ENCODE peak calls at places on chromosomes 7 and 10, in nine cellular contexts. One of them, this sample, is unnamed.

GRCh38 chr7:66443946-66444345 is 184.7 kb upstream of the KCTD7 start:
- DNase-seq in pancreas: no peak
- DNase-seq in psoas muscle: no peak
- DNase-seq in colonic mucosa: no peak
- DNase-seq in substantia nigra: no peak
- DNase-seq in fibroblast of lung: no peak
- DNase-seq in mammary epithelial cell: no peak
- DNase-seq in MM.1S: no peak
- DNase-seq in right cardiac atrium: no peak
- DNase-seq in this sample: no peak

GRCh38 chr10:122253605-122254004 is 17.5 kb upstream of the BTBD16 start:
- DNase-seq in pancreas: no peak
- DNase-seq in psoas muscle: no peak
- DNase-seq in colonic mucosa: no peak
- DNase-seq in substantia nigra: no peak
- DNase-seq in fibroblast of lung: no peak
- DNase-seq in mammary epithelial cell: no peak
- DNase-seq in MM.1S: no peak
- DNase-seq in right cardiac atrium: no peak
- DNase-seq in this sample: no peak

GRCh38 chr7:115004121-115004520 is 82.2 kb downstream of the MDFIC start:
- DNase-seq in pancreas: no peak
- DNase-seq in psoas muscle: no peak
- DNase-seq in colonic mucosa: no peak
- DNase-seq in substantia nigra: no peak
- DNase-seq in fibroblast of lung: no peak
- DNase-seq in mammary epithelial cell: peak
- DNase-seq in MM.1S: no peak
- DNase-seq in right cardiac atrium: no peak
- DNase-seq in this sample: no peak

GRCh38 chr7:33904680-33905388 is 505 bp upstream of the BMPER start:
- DNase-seq in pancreas: peak
- DNase-seq in psoas muscle: peak
- DNase-seq in colonic mucosa: peak
- DNase-seq in substantia nigra: no peak
- DNase-seq in fibroblast of lung: peak
- DNase-seq in mammary epithelial cell: peak
- DNase-seq in MM.1S: peak
- DNase-seq in right cardiac atrium: peak
- DNase-seq in this sample: no peak

GRCh38 chr7:27873981-27874957 is 134.3 kb downstream of the TAX1BP1 start:
- DNase-seq in pancreas: peak
- DNase-seq in psoas muscle: peak
- DNase-seq in colonic mucosa: peak
- DNase-seq in substantia nigra: peak
- DNase-seq in fibroblast of lung: peak
- DNase-seq in mammary epithelial cell: peak
- DNase-seq in MM.1S: no peak
- DNase-seq in right cardiac atrium: peak
- DNase-seq in this sample: no peak

GRCh38 chr7:133081119-133081604 is 728 bp downstream of the CHCHD3 start:
- DNase-seq in pancreas: no peak
- DNase-seq in psoas muscle: peak
- DNase-seq in colonic mucosa: peak
- DNase-seq in substantia nigra: no peak
- DNase-seq in fibroblast of lung: no peak
- DNase-seq in mammary epithelial cell: peak
- DNase-seq in MM.1S: peak
- DNase-seq in right cardiac atrium: peak
- DNase-seq in this sample: no peak

GRCh38 chr7:75591467-75591866 is 99.3 kb downstream of the SPDYE5 start:
- DNase-seq in pancreas: no peak
- DNase-seq in psoas muscle: no peak
- DNase-seq in colonic mucosa: no peak
- DNase-seq in substantia nigra: no peak
- DNase-seq in fibroblast of lung: no peak
- DNase-seq in mammary epithelial cell: no peak
- DNase-seq in MM.1S: no peak
- DNase-seq in right cardiac atrium: no peak
- DNase-seq in this sample: no peak

GRCh38 chr7:132575987-132576722 is at the start of gene PLXNA4:
- DNase-seq in pancreas: peak
- DNase-seq in psoas muscle: no peak
- DNase-seq in colonic mucosa: no peak
- DNase-seq in substantia nigra: no peak
- DNase-seq in fibroblast of lung: peak
- DNase-seq in mammary epithelial cell: no peak
- DNase-seq in MM.1S: no peak
- DNase-seq in right cardiac atrium: peak
- DNase-seq in this sample: no peak

GRCh38 chr10:114343623-114344306 is 60.5 kb downstream of the AFAP1L2 start:
- DNase-seq in pancreas: no peak
- DNase-seq in psoas muscle: no peak
- DNase-seq in colonic mucosa: peak
- DNase-seq in substantia nigra: no peak
- DNase-seq in fibroblast of lung: no peak
- DNase-seq in mammary epithelial cell: no peak
- DNase-seq in MM.1S: no peak
- DNase-seq in right cardiac atrium: no peak
- DNase-seq in this sample: no peak

GRCh38 chr7:27547401-27547800 is 115.3 kb downstream of the HIBADH start:
- DNase-seq in pancreas: no peak
- DNase-seq in psoas muscle: no peak
- DNase-seq in colonic mucosa: no peak
- DNase-seq in substantia nigra: no peak
- DNase-seq in fibroblast of lung: no peak
- DNase-seq in mammary epithelial cell: no peak
- DNase-seq in MM.1S: no peak
- DNase-seq in right cardiac atrium: no peak
- DNase-seq in this sample: no peak

GRCh38 chr10:79604294-79604693 is 6.4 kb upstream of the SFTPA1 start:
- DNase-seq in pancreas: no peak
- DNase-seq in psoas muscle: no peak
- DNase-seq in colonic mucosa: no peak
- DNase-seq in substantia nigra: no peak
- DNase-seq in fibroblast of lung: no peak
- DNase-seq in mammary epithelial cell: no peak
- DNase-seq in MM.1S: no peak
- DNase-seq in right cardiac atrium: no peak
- DNase-seq in this sample: no peak

GRCh38 chr7:46781901-46782439 is 799.9 kb downstream of the TNS3 start:
- DNase-seq in pancreas: no peak
- DNase-seq in psoas muscle: no peak
- DNase-seq in colonic mucosa: no peak
- DNase-seq in substantia nigra: no peak
- DNase-seq in fibroblast of lung: no peak
- DNase-seq in mammary epithelial cell: no peak
- DNase-seq in MM.1S: no peak
- DNase-seq in right cardiac atrium: no peak
- DNase-seq in this sample: no peak

GRCh38 chr10:20233423-20233822 is 417.2 kb downstream of the PLXDC2 start:
- DNase-seq in pancreas: no peak
- DNase-seq in psoas muscle: no peak
- DNase-seq in colonic mucosa: no peak
- DNase-seq in substantia nigra: no peak
- DNase-seq in fibroblast of lung: no peak
- DNase-seq in mammary epithelial cell: no peak
- DNase-seq in MM.1S: no peak
- DNase-seq in right cardiac atrium: no peak
- DNase-seq in this sample: no peak

DNA sequence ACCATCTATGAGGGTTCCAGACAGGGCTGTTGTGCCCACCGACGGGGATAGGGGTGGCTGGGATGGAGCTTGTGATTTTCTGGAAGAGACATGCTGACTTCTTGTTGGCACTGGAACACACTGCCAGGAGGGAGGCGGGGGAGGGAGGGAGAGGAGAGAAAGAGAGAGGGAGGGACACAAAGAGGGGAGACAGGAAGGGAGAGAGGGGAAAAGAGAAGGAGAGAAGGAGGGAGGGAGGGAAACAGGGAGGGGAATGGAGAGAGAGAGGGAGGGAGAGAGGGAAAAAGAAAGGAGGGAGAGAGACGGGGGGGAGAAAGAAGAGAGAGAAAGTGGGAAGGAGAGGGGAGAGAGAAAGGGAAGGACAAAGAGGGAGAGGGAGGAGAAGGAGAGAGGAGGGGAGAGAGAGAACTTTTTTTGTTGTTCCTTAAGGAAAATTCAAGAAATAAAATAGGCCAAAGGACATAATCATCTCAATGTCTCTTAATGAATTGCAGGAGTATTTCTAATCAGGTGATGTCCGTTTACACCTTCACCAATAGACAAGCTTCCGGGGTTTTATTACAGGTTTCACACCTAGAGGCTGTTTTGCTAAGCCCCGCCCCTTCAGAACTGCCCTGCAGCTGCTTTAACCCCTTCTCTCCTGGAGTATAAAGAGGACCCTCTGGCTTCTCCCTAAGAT is 82.2 kb upstream of the GTF2IRD1 start:
- DNase-seq in pancreas: no peak
- DNase-seq in psoas muscle: no peak
- DNase-seq in colonic mucosa: peak
- DNase-seq in substantia nigra: no peak
- DNase-seq in fibroblast of lung: peak
- DNase-seq in mammary epithelial cell: no peak
- DNase-seq in MM.1S: peak
- DNase-seq in right cardiac atrium: no peak
- DNase-seq in this sample: no peak
- H3K27ac ChIP-seq in pancreas: peak
- H3K27ac ChIP-seq in psoas muscle: no peak
- H3K27ac ChIP-seq in colonic mucosa: peak
- H3K27ac ChIP-seq in substantia nigra: peak
- H3K27ac ChIP-seq in fibroblast of lung: no peak
- H3K27ac ChIP-seq in mammary epithelial cell: no peak
- H3K27ac ChIP-seq in MM.1S: no peak
- H3K27ac ChIP-seq in right cardiac atrium: no peak
- H3K27ac ChIP-seq in this sample: no peak

GRCh38 chr10:107970512-107970911 is 806.0 kb upstream of the SORCS1 start:
- DNase-seq in pancreas: no peak
- DNase-seq in psoas muscle: no peak
- DNase-seq in colonic mucosa: no peak
- DNase-seq in substantia nigra: no peak
- DNase-seq in fibroblast of lung: no peak
- DNase-seq in mammary epithelial cell: no peak
- DNase-seq in MM.1S: no peak
- DNase-seq in right cardiac atrium: no peak
- DNase-seq in this sample: no peak
- H3K27ac ChIP-seq in pancreas: no peak
- H3K27ac ChIP-seq in psoas muscle: no peak
- H3K27ac ChIP-seq in colonic mucosa: no peak
- H3K27ac ChIP-seq in substantia nigra: no peak
- H3K27ac ChIP-seq in fibroblast of lung: no peak
- H3K27ac ChIP-seq in mammary epithelial cell: peak
- H3K27ac ChIP-seq in MM.1S: no peak
- H3K27ac ChIP-seq in right cardiac atrium: no peak
- H3K27ac ChIP-seq in this sample: no peak

GRCh38 chr10:3535001-3535400 is 250.0 kb downstream of the KLF6 start:
- DNase-seq in pancreas: no peak
- DNase-seq in psoas muscle: no peak
- DNase-seq in colonic mucosa: no peak
- DNase-seq in substantia nigra: no peak
- DNase-seq in fibroblast of lung: no peak
- DNase-seq in mammary epithelial cell: no peak
- DNase-seq in MM.1S: no peak
- DNase-seq in right cardiac atrium: no peak
- DNase-seq in this sample: no peak

GRCh38 chr10:3539696-3540383 is 245.2 kb downstream of the KLF6 start:
- DNase-seq in pancreas: no peak
- DNase-seq in psoas muscle: no peak
- DNase-seq in colonic mucosa: no peak
- DNase-seq in substantia nigra: no peak
- DNase-seq in fibroblast of lung: no peak
- DNase-seq in mammary epithelial cell: no peak
- DNase-seq in MM.1S: no peak
- DNase-seq in right cardiac atrium: no peak
- DNase-seq in this sample: no peak

GRCh38 chr10:3537518-3537917 is 247.5 kb downstream of the KLF6 start:
- DNase-seq in pancreas: no peak
- DNase-seq in psoas muscle: no peak
- DNase-seq in colonic mucosa: no peak
- DNase-seq in substantia nigra: no peak
- DNase-seq in fibroblast of lung: no peak
- DNase-seq in mammary epithelial cell: no peak
- DNase-seq in MM.1S: no peak
- DNase-seq in right cardiac atrium: no peak
- DNase-seq in this sample: no peak

GRCh38 chr10:3538850-3539531 is 246.0 kb downstream of the KLF6 start:
- DNase-seq in pancreas: no peak
- DNase-seq in psoas muscle: peak
- DNase-seq in colonic mucosa: no peak
- DNase-seq in substantia nigra: no peak
- DNase-seq in fibroblast of lung: peak
- DNase-seq in mammary epithelial cell: peak
- DNase-seq in MM.1S: no peak
- DNase-seq in right cardiac atrium: peak
- DNase-seq in this sample: no peak

GRCh38 chr10:3538291-3538849 is 246.6 kb downstream of the KLF6 start:
- DNase-seq in pancreas: no peak
- DNase-seq in psoas muscle: no peak
- DNase-seq in colonic mucosa: no peak
- DNase-seq in substantia nigra: no peak
- DNase-seq in fibroblast of lung: no peak
- DNase-seq in mammary epithelial cell: no peak
- DNase-seq in MM.1S: no peak
- DNase-seq in right cardiac atrium: no peak
- DNase-seq in this sample: no peak
- H3K27ac ChIP-seq in pancreas: no peak
- H3K27ac ChIP-seq in psoas muscle: peak
- H3K27ac ChIP-seq in colonic mucosa: peak
- H3K27ac ChIP-seq in substantia nigra: no peak
- H3K27ac ChIP-seq in fibroblast of lung: peak
- H3K27ac ChIP-seq in mammary epithelial cell: no peak
- H3K27ac ChIP-seq in MM.1S: no peak
- H3K27ac ChIP-seq in right cardiac atrium: no peak
- H3K27ac ChIP-seq in this sample: no peak

GRCh38 chr10:63641799-63642198 is 120.6 kb downstream of the REEP3 start:
- DNase-seq in pancreas: no peak
- DNase-seq in psoas muscle: no peak
- DNase-seq in colonic mucosa: no peak
- DNase-seq in substantia nigra: no peak
- DNase-seq in fibroblast of lung: no peak
- DNase-seq in mammary epithelial cell: no peak
- DNase-seq in MM.1S: no peak
- DNase-seq in right cardiac atrium: no peak
- DNase-seq in this sample: no peak

GRCh38 chr10:63645195-63645594 is 124.0 kb downstream of the REEP3 start:
- DNase-seq in pancreas: no peak
- DNase-seq in psoas muscle: no peak
- DNase-seq in colonic mucosa: no peak
- DNase-seq in substantia nigra: no peak
- DNase-seq in fibroblast of lung: no peak
- DNase-seq in mammary epithelial cell: no peak
- DNase-seq in MM.1S: no peak
- DNase-seq in right cardiac atrium: no peak
- DNase-seq in this sample: no peak

GRCh38 chr10:63642808-63643207 is 121.6 kb downstream of the REEP3 start:
- DNase-seq in pancreas: no peak
- DNase-seq in psoas muscle: no peak
- DNase-seq in colonic mucosa: no peak
- DNase-seq in substantia nigra: no peak
- DNase-seq in fibroblast of lung: no peak
- DNase-seq in mammary epithelial cell: no peak
- DNase-seq in MM.1S: no peak
- DNase-seq in right cardiac atrium: no peak
- DNase-seq in this sample: no peak

GRCh38 chr10:63646491-63646890 is 125.3 kb downstream of the REEP3 start:
- DNase-seq in pancreas: no peak
- DNase-seq in psoas muscle: no peak
- DNase-seq in colonic mucosa: no peak
- DNase-seq in substantia nigra: no peak
- DNase-seq in fibroblast of lung: no peak
- DNase-seq in mammary epithelial cell: no peak
- DNase-seq in MM.1S: no peak
- DNase-seq in right cardiac atrium: no peak
- DNase-seq in this sample: no peak

GRCh38 chr10:63644398-63645142 is 123.4 kb downstream of the REEP3 start:
- DNase-seq in pancreas: no peak
- DNase-seq in psoas muscle: no peak
- DNase-seq in colonic mucosa: no peak
- DNase-seq in substantia nigra: no peak
- DNase-seq in fibroblast of lung: no peak
- DNase-seq in mammary epithelial cell: no peak
- DNase-seq in MM.1S: no peak
- DNase-seq in right cardiac atrium: no peak
- DNase-seq in this sample: no peak
- H3K27ac ChIP-seq in pancreas: peak
- H3K27ac ChIP-seq in psoas muscle: peak
- H3K27ac ChIP-seq in colonic mucosa: no peak
- H3K27ac ChIP-seq in substantia nigra: peak
- H3K27ac ChIP-seq in fibroblast of lung: no peak
- H3K27ac ChIP-seq in mammary epithelial cell: no peak
- H3K27ac ChIP-seq in MM.1S: no peak
- H3K27ac ChIP-seq in right cardiac atrium: peak
- H3K27ac ChIP-seq in this sample: no peak

This sample was measured in effector memory CD4-positive, alpha-beta T cell.